ENCODE peak calls at places on chromosomes 3 and 15, in six cellular contexts. One of them, this sample, is unnamed.

GRCh38 chr3:196140224-196140623 is 58.3 kb upstream of the TFRC start:
- DNase-seq in fibroblast of mammary gland: no peak
- DNase-seq in NCI-H2029: no peak
- DNase-seq in thoracic aorta: no peak
- DNase-seq in posterior cingulate gyrus: peak
- DNase-seq in fibroblast of villous mesenchyme: no peak
- DNase-seq in this sample: no peak

GRCh38 chr15:78308422-78309021 is 9.1 kb upstream of the SKIC8 start:
- DNase-seq in thoracic aorta: no peak
- DNase-seq in posterior cingulate gyrus: peak
- DNase-seq in fibroblast of villous mesenchyme: peak
- DNase-seq in fibroblast of mammary gland: peak
- DNase-seq in NCI-H2029: peak
- DNase-seq in this sample: peak

GRCh38 chr3:114308830-114309229 is 15.0 kb downstream of the TIGIT start:
- DNase-seq in fibroblast of mammary gland: no peak
- DNase-seq in posterior cingulate gyrus: no peak
- DNase-seq in fibroblast of villous mesenchyme: no peak
- DNase-seq in thoracic aorta: no peak
- DNase-seq in NCI-H2029: no peak
- DNase-seq in this sample: no peak

GRCh38 chr15:93762051-93762450 is 469.3 kb upstream of the MCTP2 start:
- DNase-seq in fibroblast of mammary gland: no peak
- DNase-seq in NCI-H2029: no peak
- DNase-seq in posterior cingulate gyrus: no peak
- DNase-seq in thoracic aorta: no peak
- DNase-seq in fibroblast of villous mesenchyme: no peak
- DNase-seq in this sample: no peak

GRCh38 chr3:46895761-46896160 is 18.2 kb downstream of the PTH1R start:
- DNase-seq in thoracic aorta: no peak
- DNase-seq in NCI-H2029: no peak
- DNase-seq in fibroblast of villous mesenchyme: no peak
- DNase-seq in posterior cingulate gyrus: peak
- DNase-seq in fibroblast of mammary gland: no peak
- DNase-seq in this sample: no peak

GRCh38 chr3:33645060-33645841 is 72.8 kb downstream of the CLASP2 start:
- DNase-seq in thoracic aorta: no peak
- DNase-seq in fibroblast of mammary gland: peak
- DNase-seq in posterior cingulate gyrus: no peak
- DNase-seq in fibroblast of villous mesenchyme: peak
- DNase-seq in NCI-H2029: peak
- DNase-seq in this sample: peak

GRCh38 chr3:188049890-188050530 is 103.9 kb upstream of the LPP start:
- DNase-seq in fibroblast of mammary gland: no peak
- DNase-seq in fibroblast of villous mesenchyme: no peak
- DNase-seq in NCI-H2029: no peak
- DNase-seq in thoracic aorta: no peak
- DNase-seq in posterior cingulate gyrus: no peak
- DNase-seq in this sample: no peak

GRCh38 chr3:69541059-69541471 is 155.2 kb upstream of the FRMD4B start:
- DNase-seq in posterior cingulate gyrus: no peak
- DNase-seq in thoracic aorta: no peak
- DNase-seq in fibroblast of villous mesenchyme: no peak
- DNase-seq in NCI-H2029: no peak
- DNase-seq in fibroblast of mammary gland: peak
- DNase-seq in this sample: no peak

GRCh38 chr3:70358978-70359580 is 46.6 kb upstream of the MDFIC2 start:
- DNase-seq in thoracic aorta: no peak
- DNase-seq in fibroblast of villous mesenchyme: peak
- DNase-seq in fibroblast of mammary gland: peak
- DNase-seq in NCI-H2029: no peak
- DNase-seq in posterior cingulate gyrus: no peak
- DNase-seq in this sample: no peak

GRCh38 chr3:170802164-170803151 is 67.5 kb downstream of the RPL22L1 start:
- DNase-seq in fibroblast of villous mesenchyme: peak
- DNase-seq in posterior cingulate gyrus: no peak
- DNase-seq in thoracic aorta: no peak
- DNase-seq in fibroblast of mammary gland: peak
- DNase-seq in NCI-H2029: no peak
- DNase-seq in this sample: no peak

GRCh38 chr3:37221407-37221806 is 47.0 kb upstream of the LRRFIP2 start:
- DNase-seq in fibroblast of villous mesenchyme: peak
- DNase-seq in NCI-H2029: no peak
- DNase-seq in posterior cingulate gyrus: no peak
- DNase-seq in thoracic aorta: no peak
- DNase-seq in fibroblast of mammary gland: peak
- DNase-seq in this sample: no peak

GRCh38 chr3:122356402-122356801 is 26.6 kb downstream of the MIX23 start:
- DNase-seq in NCI-H2029: no peak
- DNase-seq in thoracic aorta: no peak
- DNase-seq in fibroblast of villous mesenchyme: peak
- DNase-seq in posterior cingulate gyrus: peak
- DNase-seq in fibroblast of mammary gland: peak
- DNase-seq in this sample: peak

GRCh38 chr3:52286777-52287110 is 884 bp upstream of the GLYCTK start:
- DNase-seq in thoracic aorta: no peak
- DNase-seq in fibroblast of mammary gland: peak
- DNase-seq in posterior cingulate gyrus: peak
- DNase-seq in NCI-H2029: no peak
- DNase-seq in fibroblast of villous mesenchyme: peak
- DNase-seq in this sample: peak

GRCh38 chr3:14110699-14111098 is 14.0 kb downstream of the CHCHD4 start:
- DNase-seq in posterior cingulate gyrus: no peak
- DNase-seq in fibroblast of villous mesenchyme: no peak
- DNase-seq in fibroblast of mammary gland: no peak
- DNase-seq in NCI-H2029: no peak
- DNase-seq in thoracic aorta: no peak
- DNase-seq in this sample: no peak

GRCh38 chr3:136305879-136306278 is 55.7 kb downstream of the PCCB start:
- DNase-seq in fibroblast of villous mesenchyme: peak
- DNase-seq in fibroblast of mammary gland: peak
- DNase-seq in thoracic aorta: no peak
- DNase-seq in NCI-H2029: peak
- DNase-seq in posterior cingulate gyrus: no peak
- DNase-seq in this sample: no peak

GRCh38 chr15:46304320-46304719 is 669.5 kb downstream of the SQOR start:
- DNase-seq in fibroblast of mammary gland: peak
- DNase-seq in posterior cingulate gyrus: no peak
- DNase-seq in thoracic aorta: no peak
- DNase-seq in fibroblast of villous mesenchyme: no peak
- DNase-seq in NCI-H2029: no peak
- DNase-seq in this sample: no peak

GRCh38 chr3:48400824-48401433 is 28.9 kb downstream of the FBXW12 start:
- DNase-seq in fibroblast of villous mesenchyme: peak
- DNase-seq in fibroblast of mammary gland: peak
- DNase-seq in thoracic aorta: no peak
- DNase-seq in posterior cingulate gyrus: peak
- DNase-seq in NCI-H2029: no peak
- DNase-seq in this sample: peak

GRCh38 chr3:136434429-136434828 is 184.3 kb downstream of the PCCB start:
- DNase-seq in fibroblast of villous mesenchyme: no peak
- DNase-seq in thoracic aorta: no peak
- DNase-seq in NCI-H2029: no peak
- DNase-seq in fibroblast of mammary gland: no peak
- DNase-seq in posterior cingulate gyrus: no peak
- DNase-seq in this sample: no peak

This sample was measured in dorsolateral prefrontal cortex.